ENCODE peak calls at places on chromosome 9, in ten cellular contexts. N is prostate gland, M is NCI-H345, L is NCI-H1417, S is NCI-H526, X is hepatic stellate cell, G is NCI-H748 treated with DMSO at 0.1 percent for 48 hours, E is GDM1, O is GM10248, C is activated T-cell treated with anti-CD3 and anti-CD28 coated beads for 1 hour. V is an unnamed sample.

GRCh38 chr9:134059661-134060395 is 8.0 kb downstream of the BRD3 start:
- DNase-seq in N (no peak), M (no peak), L (no peak), S (no peak), X (no peak), G (no peak), E (peak), O (peak), C (no peak), V (no peak)

GRCh38 chr9:3043369-3043768 is 199.5 kb upstream of the PUM3 start:
- DNase-seq in N (no peak), M (no peak), L (no peak), S (no peak), X (peak), G (no peak), E (no peak), O (no peak), C (no peak), V (no peak)

GRCh38 chr9:86943871-86944240 is 3.5 kb downstream of the GAS1 start:
- DNase-seq in N (no peak), M (no peak), L (no peak), S (no peak), X (no peak), G (no peak), E (no peak), O (no peak), C (no peak), V (no peak)

GRCh38 chr9:89593776-89594427 is 10.9 kb upstream of the GADD45G start:
- DNase-seq in N (no peak), M (no peak), L (peak), S (peak), X (peak), G (peak), E (peak), O (peak), C (peak), V (no peak)

GRCh38 chr9:121567142-121568100 is 67.8 kb upstream of the GGTA1 start:
- DNase-seq in N (no peak), M (no peak), L (no peak), S (no peak), X (peak), G (no peak), E (no peak), O (no peak), C (no peak), V (no peak)

GRCh38 chr9:85716031-85716877 is 25.5 kb downstream of the AGTPBP1 start:
- DNase-seq in N (no peak), M (no peak), L (no peak), S (peak), X (no peak), G (no peak), E (no peak), O (peak), C (no peak), V (no peak)

GRCh38 chr9:134917431-134918373 is at the start of gene FCN1:
- DNase-seq in N (no peak), M (no peak), L (no peak), S (no peak), X (no peak), G (no peak), E (no peak), O (no peak), C (no peak), V (peak)

GRCh38 chr9:88628811-88629210 is 93.8 kb downstream of the NXNL2 start:
- DNase-seq in N (no peak), M (no peak), L (no peak), S (no peak), X (no peak), G (no peak), E (no peak), O (no peak), C (no peak), V (no peak)

GRCh38 chr9:111298831-111299603 is 31.0 kb downstream of the OR2K2 start:
- DNase-seq in N (peak), M (peak), L (peak), S (peak), X (no peak), G (peak), E (peak), O (peak), C (no peak), V (no peak)

GRCh38 chr9:15725953-15726352 is 173.1 kb downstream of the CCDC171 start:
- DNase-seq in N (no peak), M (no peak), L (no peak), S (no peak), X (no peak), G (no peak), E (no peak), O (no peak), C (no peak), V (no peak)

GRCh38 chr9:122261469-122261881 is 3.2 kb downstream of the RBM18 start:
- DNase-seq in N (peak), M (peak), L (peak), S (peak), X (peak), G (no peak), E (no peak), O (no peak), C (no peak), V (no peak)

GRCh38 chr9:89309608-89310485 is 1.1 kb upstream of the CKS2 start:
- DNase-seq in N (peak), M (no peak), L (no peak), S (peak), X (no peak), G (no peak), E (no peak), O (no peak), C (no peak), V (no peak)

GRCh38 chr9:880725-881124 is 39.2 kb downstream of the DMRT1 start:
- DNase-seq in N (no peak), M (no peak), L (no peak), S (no peak), X (no peak), G (no peak), E (no peak), O (no peak), C (no peak), V (no peak)

GRCh38 chr9:96249746-96250145 is 52.2 kb downstream of the HSD17B3 start:
- DNase-seq in N (no peak), M (no peak), L (no peak), S (no peak), X (no peak), G (no peak), E (no peak), O (no peak), C (no peak), V (no peak)

GRCh38 chr9:76926324-76926731 is 20.4 kb upstream of the PRUNE2 start:
- DNase-seq in N (no peak), M (no peak), L (no peak), S (no peak), X (peak), G (no peak), E (no peak), O (no peak), C (no peak), V (no peak)

GRCh38 chr9:124983698-124984097 is 42.8 kb upstream of the GOLGA1 start:
- DNase-seq in N (no peak), M (no peak), L (no peak), S (no peak), X (no peak), G (no peak), E (no peak), O (no peak), C (no peak), V (no peak)

GRCh38 chr9:127132921-127133647 is 10.6 kb upstream of the ANGPTL2 start:
- DNase-seq in N (peak), M (peak), L (peak), S (no peak), X (peak), G (no peak), E (no peak), O (no peak), C (no peak), V (no peak)

GRCh38 chr9:125701351-125701750 is 5.7 kb downstream of the MAPKAP1 start:
- DNase-seq in N (no peak), M (no peak), L (no peak), S (no peak), X (no peak), G (no peak), E (no peak), O (peak), C (no peak), V (no peak)

GRCh38 chr9:137138701-137139467 is at the start of gene GRIN1:
- DNase-seq in N (no peak), M (no peak), L (no peak), S (no peak), X (no peak), G (no peak), E (no peak), O (no peak), C (no peak), V (no peak)

GRCh38 chr9:78133751-78134150 is 102.1 kb upstream of the CEP78 start:
- DNase-seq in N (no peak), M (no peak), L (no peak), S (no peak), X (no peak), G (no peak), E (no peak), O (no peak), C (no peak), V (no peak)

GRCh38 chr9:2837915-2838314 is 6.0 kb downstream of the PUM3 start:
- DNase-seq in N (no peak), M (no peak), L (no peak), S (peak), X (no peak), G (peak), E (no peak), O (no peak), C (no peak), V (no peak)

GRCh38 chr9:117344892-117345660 is 69.8 kb downstream of the ASTN2 start:
- DNase-seq in N (no peak), M (no peak), L (no peak), S (no peak), X (no peak), G (no peak), E (no peak), O (no peak), C (no peak), V (no peak)

GRCh38 chr9:79408617-79409016 is 163.1 kb upstream of the TLE4 start:
- DNase-seq in N (no peak), M (no peak), L (no peak), S (no peak), X (no peak), G (no peak), E (no peak), O (no peak), C (no peak), V (no peak)

GRCh38 chr9:71755869-71756268 is 12.4 kb downstream of the CEMIP2 start:
- DNase-seq in N (no peak), M (no peak), L (peak), S (no peak), X (no peak), G (no peak), E (no peak), O (no peak), C (no peak), V (no peak)

GRCh38 chr9:80995759-80996158 is 693.6 kb downstream of the TLE1 start:
- DNase-seq in N (no peak), M (no peak), L (no peak), S (no peak), X (no peak), G (no peak), E (no peak), O (no peak), C (no peak), V (no peak)

GRCh38 chr9:35643046-35643445 is 7.7 kb downstream of the SIT1 start:
- DNase-seq in N (no peak), M (no peak), L (no peak), S (no peak), X (no peak), G (no peak), E (no peak), O (no peak), C (no peak), V (no peak)

V was measured in type B pancreatic cell.